ENCODE peak calls at places on chromosomes 7 and 10, in ten cellular contexts. One of them, this sample, is unnamed. For H3K27me3, the result is how much of the 10 kb centered on the place peaks cover.

GRCh38 chr10:127910464-127910770 is 3.5 kb downstream of the PTPRE start:
- DNase-seq in ovary: no peak
- DNase-seq in hepatocyte: no peak
- DNase-seq in ascending aorta: no peak
- DNase-seq in CD8-positive, alpha-beta T cell: no peak
- DNase-seq in heart left ventricle: no peak
- DNase-seq in IMR-90: no peak
- DNase-seq in iPS DF 6.9: no peak
- DNase-seq in lower lobe of right lung: no peak
- DNase-seq in heart right ventricle: no peak
- DNase-seq in this sample: no peak

GRCh38 chr7:6121141-6121540 is 90.0 kb downstream of the ANKRD61 start:
- DNase-seq in ovary: no peak
- DNase-seq in hepatocyte: no peak
- DNase-seq in ascending aorta: no peak
- DNase-seq in CD8-positive, alpha-beta T cell: no peak
- DNase-seq in heart left ventricle: no peak
- DNase-seq in IMR-90: peak
- DNase-seq in iPS DF 6.9: no peak
- DNase-seq in lower lobe of right lung: no peak
- DNase-seq in heart right ventricle: no peak
- DNase-seq in this sample: no peak

GRCh38 chr10:33377658-33378025 is 43.2 kb upstream of the NRP1 start:
- DNase-seq in ovary: no peak
- DNase-seq in hepatocyte: no peak
- DNase-seq in ascending aorta: no peak
- DNase-seq in CD8-positive, alpha-beta T cell: no peak
- DNase-seq in heart left ventricle: no peak
- DNase-seq in IMR-90: peak
- DNase-seq in iPS DF 6.9: no peak
- DNase-seq in lower lobe of right lung: no peak
- DNase-seq in heart right ventricle: no peak
- DNase-seq in this sample: no peak

GRCh38 chr10:116882631-116883030 is 33.3 kb downstream of the ENO4 start:
- DNase-seq in ovary: no peak
- DNase-seq in hepatocyte: no peak
- DNase-seq in ascending aorta: no peak
- DNase-seq in CD8-positive, alpha-beta T cell: no peak
- DNase-seq in heart left ventricle: no peak
- DNase-seq in IMR-90: no peak
- DNase-seq in iPS DF 6.9: no peak
- DNase-seq in lower lobe of right lung: no peak
- DNase-seq in heart right ventricle: no peak
- DNase-seq in this sample: no peak

GRCh38 chr10:5498791-5499492 is 428 bp downstream of the CALML5 start:
- DNase-seq in ovary: no peak
- DNase-seq in hepatocyte: no peak
- DNase-seq in ascending aorta: no peak
- DNase-seq in CD8-positive, alpha-beta T cell: no peak
- DNase-seq in heart left ventricle: no peak
- DNase-seq in IMR-90: no peak
- DNase-seq in iPS DF 6.9: no peak
- DNase-seq in lower lobe of right lung: no peak
- DNase-seq in heart right ventricle: no peak
- DNase-seq in this sample: no peak

GRCh38 chr10:113993489-113993932 is 50.2 kb upstream of the ADRB1 start:
- DNase-seq in ovary: no peak
- DNase-seq in hepatocyte: no peak
- DNase-seq in ascending aorta: no peak
- DNase-seq in CD8-positive, alpha-beta T cell: no peak
- DNase-seq in heart left ventricle: peak
- DNase-seq in IMR-90: no peak
- DNase-seq in iPS DF 6.9: no peak
- DNase-seq in lower lobe of right lung: no peak
- DNase-seq in heart right ventricle: peak
- DNase-seq in this sample: no peak

GRCh38 chr7:143287935-143288826 is at the start of gene CASP2:
- DNase-seq in ovary: peak
- DNase-seq in hepatocyte: peak
- DNase-seq in ascending aorta: peak
- DNase-seq in CD8-positive, alpha-beta T cell: peak
- DNase-seq in heart left ventricle: peak
- DNase-seq in IMR-90: peak
- DNase-seq in iPS DF 6.9: peak
- DNase-seq in lower lobe of right lung: peak
- DNase-seq in heart right ventricle: peak
- DNase-seq in this sample: peak

GRCh38 chr7:2791390-2791789 is 52.7 kb downstream of the GNA12 start:
- DNase-seq in ovary: no peak
- DNase-seq in hepatocyte: no peak
- DNase-seq in ascending aorta: no peak
- DNase-seq in CD8-positive, alpha-beta T cell: no peak
- DNase-seq in heart left ventricle: no peak
- DNase-seq in IMR-90: no peak
- DNase-seq in iPS DF 6.9: no peak
- DNase-seq in lower lobe of right lung: no peak
- DNase-seq in heart right ventricle: no peak
- DNase-seq in this sample: no peak

DNA sequence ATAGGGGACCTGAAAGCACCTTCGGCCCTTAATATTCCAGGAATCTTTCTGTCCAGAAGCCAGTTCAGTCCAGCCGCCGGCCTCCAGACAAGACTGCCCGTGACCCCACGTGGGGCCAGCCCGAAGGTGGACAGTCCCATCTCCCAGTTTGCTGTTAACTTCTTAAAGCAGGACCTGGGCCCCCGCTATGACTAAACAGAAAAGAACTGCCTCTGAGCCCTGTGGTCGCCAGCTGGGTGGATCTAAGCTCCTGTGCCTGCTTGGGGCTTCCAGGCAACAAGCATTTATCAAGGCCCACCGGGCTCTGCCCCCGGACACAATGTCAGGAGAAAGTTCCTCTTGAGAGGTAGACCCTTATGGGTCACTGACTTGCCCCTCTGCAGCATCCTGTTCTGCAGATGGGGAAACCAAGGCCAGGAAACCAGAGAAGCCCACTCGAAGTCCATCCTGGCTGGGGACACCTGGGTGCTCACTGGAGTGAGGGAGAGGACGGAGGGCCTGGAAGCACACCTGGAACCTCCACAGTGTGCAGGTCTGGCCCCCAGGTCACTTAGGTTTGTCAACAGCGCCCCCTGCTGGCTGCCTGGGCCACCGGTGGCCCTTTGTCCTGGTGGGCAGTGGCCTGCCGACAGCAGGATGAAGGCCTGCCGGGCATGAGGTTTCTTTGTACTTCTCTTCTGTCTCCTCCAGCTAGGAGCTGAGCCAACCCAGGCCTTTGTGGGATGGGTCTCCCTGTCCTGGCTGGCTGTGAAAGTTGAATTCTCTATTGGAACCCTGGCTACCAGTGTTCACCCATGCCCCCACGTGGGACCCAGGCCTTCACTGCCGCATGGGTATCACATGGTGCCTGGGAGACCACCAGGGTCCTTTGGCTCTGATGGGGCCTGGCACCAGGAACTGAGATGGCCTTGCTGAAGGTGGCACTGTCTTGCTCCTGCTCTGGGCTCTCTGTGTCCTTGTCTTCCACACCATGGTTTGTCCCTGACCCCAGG is 128.0 kb downstream of the ZMIZ1 start:
- DNase-seq in ovary: peak
- DNase-seq in hepatocyte: peak
- DNase-seq in ascending aorta: no peak
- DNase-seq in CD8-positive, alpha-beta T cell: peak
- DNase-seq in heart left ventricle: peak
- DNase-seq in IMR-90: peak
- DNase-seq in iPS DF 6.9: no peak
- DNase-seq in lower lobe of right lung: peak
- DNase-seq in heart right ventricle: peak
- DNase-seq in this sample: peak
- H3K4me3 ChIP-seq in ovary: no peak
- H3K4me3 ChIP-seq in hepatocyte: no peak
- H3K4me3 ChIP-seq in ascending aorta: no peak
- H3K4me3 ChIP-seq in CD8-positive, alpha-beta T cell: no peak
- H3K4me3 ChIP-seq in heart left ventricle: no peak
- H3K4me3 ChIP-seq in IMR-90: no peak
- H3K4me3 ChIP-seq in iPS DF 6.9: no peak
- H3K4me3 ChIP-seq in lower lobe of right lung: no peak
- H3K4me3 ChIP-seq in heart right ventricle: no peak
- H3K4me3 ChIP-seq in this sample: no peak

GRCh38 chr7:131908719-131909118 is 352.3 kb upstream of the PODXL start:
- DNase-seq in ovary: no peak
- DNase-seq in hepatocyte: no peak
- DNase-seq in ascending aorta: no peak
- DNase-seq in CD8-positive, alpha-beta T cell: no peak
- DNase-seq in heart left ventricle: no peak
- DNase-seq in IMR-90: no peak
- DNase-seq in iPS DF 6.9: no peak
- DNase-seq in lower lobe of right lung: no peak
- DNase-seq in heart right ventricle: no peak
- DNase-seq in this sample: no peak

GRCh38 chr7:131900785-131901287 is 344.4 kb upstream of the PODXL start:
- DNase-seq in ovary: no peak
- DNase-seq in hepatocyte: no peak
- DNase-seq in ascending aorta: no peak
- DNase-seq in CD8-positive, alpha-beta T cell: no peak
- DNase-seq in heart left ventricle: no peak
- DNase-seq in IMR-90: no peak
- DNase-seq in iPS DF 6.9: no peak
- DNase-seq in lower lobe of right lung: no peak
- DNase-seq in heart right ventricle: no peak
- DNase-seq in this sample: no peak

GRCh38 chr7:131905574-131905973 is 349.1 kb upstream of the PODXL start:
- DNase-seq in ovary: no peak
- DNase-seq in hepatocyte: no peak
- DNase-seq in ascending aorta: no peak
- DNase-seq in CD8-positive, alpha-beta T cell: no peak
- DNase-seq in heart left ventricle: no peak
- DNase-seq in IMR-90: no peak
- DNase-seq in iPS DF 6.9: no peak
- DNase-seq in lower lobe of right lung: no peak
- DNase-seq in heart right ventricle: no peak
- DNase-seq in this sample: no peak

GRCh38 chr7:131903315-131903714 is 346.9 kb upstream of the PODXL start:
- DNase-seq in ovary: no peak
- DNase-seq in hepatocyte: no peak
- DNase-seq in ascending aorta: no peak
- DNase-seq in CD8-positive, alpha-beta T cell: no peak
- DNase-seq in heart left ventricle: no peak
- DNase-seq in IMR-90: no peak
- DNase-seq in iPS DF 6.9: no peak
- DNase-seq in lower lobe of right lung: no peak
- DNase-seq in heart right ventricle: no peak
- DNase-seq in this sample: no peak

GRCh38 chr7:131904750-131905327 is 348.4 kb upstream of the PODXL start:
- DNase-seq in ovary: no peak
- DNase-seq in hepatocyte: no peak
- DNase-seq in ascending aorta: no peak
- DNase-seq in CD8-positive, alpha-beta T cell: no peak
- DNase-seq in heart left ventricle: no peak
- DNase-seq in IMR-90: no peak
- DNase-seq in iPS DF 6.9: no peak
- DNase-seq in lower lobe of right lung: no peak
- DNase-seq in heart right ventricle: no peak
- DNase-seq in this sample: no peak
- H3K27me3 ChIP-seq in ovary: under half
- H3K27me3 ChIP-seq in hepatocyte: under half
- H3K27me3 ChIP-seq in ascending aorta: under half
- H3K27me3 ChIP-seq in CD8-positive, alpha-beta T cell: under half
- H3K27me3 ChIP-seq in heart left ventricle: under half
- H3K27me3 ChIP-seq in IMR-90: under half
- H3K27me3 ChIP-seq in iPS DF 6.9: under half
- H3K27me3 ChIP-seq in lower lobe of right lung: under half
- H3K27me3 ChIP-seq in heart right ventricle: under half
- H3K27me3 ChIP-seq in this sample: under half

GRCh38 chr10:74055383-74056065 is 57.6 kb downstream of the VCL start:
- DNase-seq in ovary: no peak
- DNase-seq in hepatocyte: no peak
- DNase-seq in ascending aorta: no peak
- DNase-seq in CD8-positive, alpha-beta T cell: no peak
- DNase-seq in heart left ventricle: no peak
- DNase-seq in IMR-90: no peak
- DNase-seq in iPS DF 6.9: no peak
- DNase-seq in lower lobe of right lung: no peak
- DNase-seq in heart right ventricle: no peak
- DNase-seq in this sample: no peak
- H3K4me3 ChIP-seq in ovary: no peak
- H3K4me3 ChIP-seq in hepatocyte: no peak
- H3K4me3 ChIP-seq in ascending aorta: no peak
- H3K4me3 ChIP-seq in CD8-positive, alpha-beta T cell: no peak
- H3K4me3 ChIP-seq in heart left ventricle: no peak
- H3K4me3 ChIP-seq in IMR-90: no peak
- H3K4me3 ChIP-seq in iPS DF 6.9: no peak
- H3K4me3 ChIP-seq in lower lobe of right lung: no peak
- H3K4me3 ChIP-seq in heart right ventricle: no peak
- H3K4me3 ChIP-seq in this sample: no peak

GRCh38 chr10:81594991-81595390 is 280.0 kb upstream of the NRG3 start:
- DNase-seq in ovary: no peak
- DNase-seq in hepatocyte: no peak
- DNase-seq in ascending aorta: no peak
- DNase-seq in CD8-positive, alpha-beta T cell: no peak
- DNase-seq in heart left ventricle: no peak
- DNase-seq in IMR-90: no peak
- DNase-seq in iPS DF 6.9: no peak
- DNase-seq in lower lobe of right lung: no peak
- DNase-seq in heart right ventricle: no peak
- DNase-seq in this sample: no peak

GRCh38 chr10:81603106-81603620 is 271.8 kb upstream of the NRG3 start:
- DNase-seq in ovary: no peak
- DNase-seq in hepatocyte: no peak
- DNase-seq in ascending aorta: no peak
- DNase-seq in CD8-positive, alpha-beta T cell: no peak
- DNase-seq in heart left ventricle: no peak
- DNase-seq in IMR-90: no peak
- DNase-seq in iPS DF 6.9: no peak
- DNase-seq in lower lobe of right lung: no peak
- DNase-seq in heart right ventricle: no peak
- DNase-seq in this sample: no peak

DNA sequence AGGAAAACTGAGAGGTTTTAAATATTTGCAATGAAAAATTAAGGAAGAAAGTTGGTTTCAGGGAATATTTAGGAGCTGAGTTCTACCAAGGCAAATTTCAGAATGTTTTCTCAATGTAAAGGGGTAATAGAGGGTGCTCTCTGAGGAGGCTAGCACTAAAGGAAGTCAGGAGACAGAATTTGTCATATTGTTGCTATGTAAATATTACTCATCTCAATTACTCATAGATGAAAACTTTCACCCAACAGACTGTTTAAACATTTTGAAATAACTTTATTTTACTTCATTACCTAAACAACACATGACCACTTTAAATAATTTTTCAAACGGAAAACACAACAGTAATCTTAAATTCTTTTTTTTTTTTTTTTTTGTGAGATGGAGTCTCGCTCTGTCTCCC is 274.8 kb upstream of the NRG3 start:
- DNase-seq in ovary: no peak
- DNase-seq in hepatocyte: no peak
- DNase-seq in ascending aorta: no peak
- DNase-seq in CD8-positive, alpha-beta T cell: no peak
- DNase-seq in heart left ventricle: no peak
- DNase-seq in IMR-90: no peak
- DNase-seq in iPS DF 6.9: no peak
- DNase-seq in lower lobe of right lung: no peak
- DNase-seq in heart right ventricle: no peak
- DNase-seq in this sample: no peak
- H3K27me3 ChIP-seq in ovary: under half
- H3K27me3 ChIP-seq in hepatocyte: under half
- H3K27me3 ChIP-seq in ascending aorta: under half
- H3K27me3 ChIP-seq in CD8-positive, alpha-beta T cell: under half
- H3K27me3 ChIP-seq in heart left ventricle: under half
- H3K27me3 ChIP-seq in IMR-90: under half
- H3K27me3 ChIP-seq in iPS DF 6.9: under half
- H3K27me3 ChIP-seq in lower lobe of right lung: under half
- H3K27me3 ChIP-seq in heart right ventricle: under half
- H3K27me3 ChIP-seq in this sample: under half